ENCODE peak calls at places on chromosome 4, in seven cellular contexts. C is IMR-90, W is fibroblast of lung, Y is GM23248, F is HCT116, H is adipocyte, G is endothelial cell of umbilical vein. N is an unnamed sample. For H3K36me3 and H3K9me3, the result is how much of the 10 kb centered on the place peaks cover.

GRCh38 chr4:963276-964225 is 9.8 kb downstream of the DGKQ start:
- DNase-seq in C (no peak), W (no peak), Y (no peak), F (no peak), H (no peak), G (no peak), N (no peak)

GRCh38 chr4:73208376-73208775 is 50.2 kb downstream of the ANKRD17 start:
- DNase-seq in C (peak), W (peak), Y (peak), F (no peak), H (peak), G (no peak), N (no peak)

GRCh38 chr4:132169660-132170059 is 979.4 kb upstream of the PCDH10 start:
- DNase-seq in C (no peak), W (no peak), Y (no peak), F (no peak), H (no peak), G (no peak), N (no peak)

GRCh38 chr4:158051401-158052235 is 121.2 kb downstream of the GASK1B start:
- DNase-seq in C (peak), W (peak), Y (peak), F (no peak), H (peak), G (no peak), N (no peak)

GRCh38 chr4:65190780-65191179 is 479.5 kb downstream of the EPHA5 start:
- DNase-seq in C (no peak), W (no peak), Y (no peak), F (no peak), H (no peak), G (no peak), N (no peak)

GRCh38 chr4:38868055-38868965 is 704 bp downstream of the FAM114A1 start:
- DNase-seq in C (peak), W (peak), Y (peak), F (no peak), H (peak), G (peak), N (peak)

GRCh38 chr4:11439836-11440235 is 11.1 kb upstream of the HS3ST1 start:
- DNase-seq in C (no peak), W (no peak), Y (no peak), F (no peak), H (no peak), G (no peak), N (no peak)

GRCh38 chr4:70676554-70677090 is 10.3 kb upstream of the JCHAIN start:
- DNase-seq in C (no peak), W (no peak), Y (no peak), F (no peak), H (no peak), G (no peak), N (no peak)

GRCh38 chr4:154559141-154559841 is 3.5 kb upstream of the FGB start:
- DNase-seq in C (peak), W (peak), Y (peak), F (peak), H (peak), G (peak), N (peak)

GRCh38 chr4:48708610-48709009 is 71.5 kb downstream of the FRYL start:
- DNase-seq in C (no peak), W (no peak), Y (no peak), F (no peak), H (no peak), G (no peak), N (no peak)

GRCh38 chr4:140556372-140557085 is 12.2 kb downstream of the UCP1 start:
- DNase-seq in C (no peak), W (no peak), Y (no peak), F (no peak), H (no peak), G (no peak), N (no peak)

GRCh38 chr4:1718095-1718850 is 2.9 kb downstream of the TMEM129 start:
- DNase-seq in C (no peak), W (no peak), Y (no peak), F (no peak), H (no peak), G (no peak), N (no peak)

GRCh38 chr4:143586080-143586479 is 72.6 kb downstream of the SMARCA5 start:
- DNase-seq in C (peak), W (no peak), Y (peak), F (no peak), H (peak), G (peak), N (no peak)

GRCh38 chr4:2789801-2790582 is 2.9 kb upstream of the SH3BP2 start:
- DNase-seq in C (no peak), W (no peak), Y (no peak), F (no peak), H (no peak), G (no peak), N (no peak)

GRCh38 chr4:26839534-26839951 is 21.1 kb upstream of the STIM2 start:
- DNase-seq in C (peak), W (peak), Y (peak), F (no peak), H (peak), G (no peak), N (no peak)

GRCh38 chr4:85761803-85762202 is 286.9 kb downstream of the ARHGAP24 start:
- DNase-seq in C (peak), W (peak), Y (peak), F (no peak), H (no peak), G (peak), N (no peak)

GRCh38 chr4:38753021-38753806 is 29.6 kb downstream of the TLR10 start:
- DNase-seq in C (peak), W (peak), Y (peak), F (peak), H (peak), G (peak), N (no peak)

GRCh38 chr4:112302320-112303274 is 5.4 kb downstream of the ALPK1 start:
- DNase-seq in C (no peak), W (no peak), Y (no peak), F (no peak), H (no peak), G (no peak), N (no peak)

GRCh38 chr4:20044502-20044911 is 207.2 kb upstream of the SLIT2 start:
- DNase-seq in C (peak), W (peak), Y (peak), F (no peak), H (peak), G (peak), N (no peak)

GRCh38 chr4:38739438-38739837 is 43.4 kb downstream of the TLR10 start:
- DNase-seq in C (no peak), W (no peak), Y (no peak), F (no peak), H (no peak), G (no peak), N (no peak)

DNA sequence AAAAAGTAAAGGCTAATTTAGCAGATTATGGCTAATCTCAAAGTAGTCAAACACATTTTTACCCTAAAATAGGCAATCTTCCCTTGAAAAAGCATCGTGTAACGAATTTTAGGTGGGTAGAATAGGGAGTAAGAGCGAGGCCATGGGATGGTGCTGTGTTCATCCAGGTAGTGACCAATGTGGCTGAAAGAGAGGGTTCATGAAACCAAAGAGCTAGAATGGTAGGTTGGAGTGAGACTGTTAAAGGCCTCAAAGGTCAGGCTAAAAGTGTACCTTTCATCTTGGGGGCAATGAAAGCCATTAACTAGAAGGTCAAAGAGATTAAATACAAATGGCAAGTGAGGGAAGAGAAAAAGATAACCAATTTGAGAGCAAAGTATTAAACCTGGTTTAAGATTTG is 23.6 kb downstream of the EIF4E start:
- DNase-seq in C (no peak), W (no peak), Y (no peak), F (no peak), H (no peak), G (no peak), N (no peak)
- H3K36me3 ChIP-seq in C (under half), W (under half), Y (under half), F (under half), H (under half), G (under half), N (under half)

DNA sequence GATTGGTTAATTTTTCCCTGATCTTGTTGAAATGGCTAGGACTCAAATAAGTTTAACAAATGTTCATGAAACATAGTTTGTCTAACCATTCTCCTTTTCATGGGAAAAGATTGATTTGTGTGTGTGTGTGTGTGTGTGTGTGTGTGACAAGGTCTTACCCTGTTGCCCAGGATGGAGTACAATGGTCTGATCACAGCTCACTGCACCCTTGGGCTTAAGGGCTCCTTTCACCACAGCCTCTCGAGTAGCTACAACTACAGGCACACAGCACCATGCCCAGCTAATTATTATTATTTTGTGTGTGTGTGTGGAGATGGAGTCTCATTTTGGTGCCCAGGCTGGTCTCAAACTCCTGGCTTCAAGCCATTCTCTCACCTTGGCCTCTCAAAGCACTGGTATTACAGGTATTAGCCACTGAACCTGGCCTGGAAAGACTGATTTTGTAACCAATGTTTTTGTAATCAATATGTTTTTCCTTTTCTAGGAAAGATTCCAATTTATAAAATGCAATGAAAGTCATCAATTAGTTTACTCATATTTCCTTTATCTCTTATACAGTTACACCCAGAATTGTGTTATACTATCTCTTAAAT is 139.3 kb downstream of the CPE start:
- DNase-seq in C (no peak), W (no peak), Y (no peak), F (no peak), H (no peak), G (no peak), N (no peak)
- H3K9me3 ChIP-seq in C (under half), W (under half), Y (under half), F (under half), H (under half), G (under half), N (under half)

GRCh38 chr4:76737180-76737579 is 160.8 kb downstream of the SOWAHB start:
- DNase-seq in C (peak), W (peak), Y (no peak), F (no peak), H (no peak), G (no peak), N (no peak)
- H3K9ac ChIP-seq in C (peak), W (no peak), Y (peak), F (no peak), H (no peak), G (no peak), N (no peak)

GRCh38 chr4:175708739-175709138 is 103.3 kb downstream of the GPM6A start:
- DNase-seq in C (no peak), W (no peak), Y (no peak), F (no peak), H (no peak), G (no peak), N (no peak)

GRCh38 chr4:175702703-175703102 is 109.4 kb downstream of the GPM6A start:
- DNase-seq in C (no peak), W (no peak), Y (no peak), F (no peak), H (no peak), G (no peak), N (no peak)

GRCh38 chr4:175703956-175704600 is 108.0 kb downstream of the GPM6A start:
- DNase-seq in C (no peak), W (no peak), Y (no peak), F (no peak), H (no peak), G (no peak), N (no peak)

DNA sequence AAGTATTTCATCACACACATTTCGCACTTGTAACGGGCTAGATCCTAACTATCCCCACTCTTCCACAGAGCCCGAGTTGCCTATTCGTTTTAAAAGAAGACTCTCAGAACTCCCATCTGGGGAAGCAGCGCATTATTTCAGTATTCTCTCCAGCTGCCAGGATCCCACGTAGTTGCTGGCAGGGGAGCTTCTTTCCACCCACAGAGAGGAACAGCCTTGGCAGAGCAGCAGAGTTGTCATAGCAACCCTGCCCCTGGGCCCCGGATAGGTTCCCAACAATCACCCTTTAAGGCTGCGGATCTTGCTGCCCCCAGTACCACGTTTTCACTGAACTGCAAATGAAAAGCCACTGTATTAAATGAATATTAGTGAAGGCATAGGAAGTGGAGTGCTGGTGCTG is 106.7 kb downstream of the GPM6A start:
- DNase-seq in C (no peak), W (no peak), Y (peak), F (no peak), H (peak), G (no peak), N (no peak)
- H3K36me3 ChIP-seq in C (under half), W (under half), Y (under half), F (under half), H (under half), G (under half), N (under half)

GRCh38 chr4:8905236-8905772 is 33.7 kb upstream of the HMX1 start:
- DNase-seq in C (no peak), W (no peak), Y (no peak), F (no peak), H (no peak), G (no peak), N (no peak)
- H3K9me3 ChIP-seq in C (under half), W (under half), Y (under half), F (under half), H (under half), G (under half), N (under half)

GRCh38 chr4:82784615-82785247 is 13.9 kb downstream of the SCD5 start:
- DNase-seq in C (peak), W (peak), Y (peak), F (no peak), H (no peak), G (peak), N (peak)
- H3K9ac ChIP-seq in C (no peak), W (no peak), Y (peak), F (no peak), H (peak), G (peak), N (peak)

GRCh38 chr4:186593587-186593973 is 38.2 kb upstream of the MTNR1A start:
- DNase-seq in C (no peak), W (no peak), Y (no peak), F (no peak), H (no peak), G (no peak), N (no peak)
- H3K36me3 ChIP-seq in C (half or more), W (under half), Y (half or more), F (half or more), H (half or more), G (under half), N (under half)

GRCh38 chr4:36551697-36552214 is 270.3 kb downstream of the DTHD1 start:
- DNase-seq in C (no peak), W (no peak), Y (no peak), F (peak), H (no peak), G (no peak), N (no peak)

GRCh38 chr4:36549256-36549655 is 267.8 kb downstream of the DTHD1 start:
- DNase-seq in C (no peak), W (no peak), Y (no peak), F (peak), H (no peak), G (no peak), N (no peak)

GRCh38 chr4:36547383-36547782 is 266.0 kb downstream of the DTHD1 start:
- DNase-seq in C (no peak), W (no peak), Y (no peak), F (no peak), H (no peak), G (no peak), N (no peak)

GRCh38 chr4:36549992-36550391 is 268.6 kb downstream of the DTHD1 start:
- DNase-seq in C (no peak), W (no peak), Y (no peak), F (no peak), H (no peak), G (no peak), N (no peak)
- H3K9me3 ChIP-seq in C (under half), W (under half), Y (under half), F (under half), H (under half), G (under half), N (under half)

DNA sequence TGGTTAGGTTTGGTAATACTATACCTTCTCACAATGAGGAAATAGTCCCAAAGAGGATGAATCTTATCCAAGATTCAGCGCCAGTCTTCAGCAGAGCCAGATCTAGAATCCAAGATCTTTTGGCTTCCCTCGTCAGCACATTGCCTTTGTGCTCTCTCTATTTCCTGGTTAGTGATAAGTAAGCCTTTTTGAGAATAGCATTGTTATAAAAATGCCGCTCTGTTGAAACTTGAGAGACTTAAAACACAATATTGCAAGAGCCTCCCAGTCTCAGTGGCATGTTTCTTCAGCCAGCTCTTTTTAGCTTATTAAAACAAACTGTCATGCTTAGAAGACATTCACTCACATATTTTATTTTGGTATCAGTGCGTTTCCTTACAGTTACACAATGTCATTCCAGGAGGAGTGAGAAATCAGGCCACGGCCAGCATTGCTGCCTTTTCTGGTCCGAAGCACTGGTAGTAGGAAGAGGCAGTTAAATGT is 141.4 kb downstream of the KLHL8 start:
- DNase-seq in C (peak), W (peak), Y (peak), F (no peak), H (peak), G (peak), N (no peak)
- H3K9ac ChIP-seq in C (peak), W (no peak), Y (peak), F (no peak), H (peak), G (no peak), N (no peak)

N was measured in Karpas-422.